ENCODE peak calls at places on chromosomes 4 and X, in four cellular contexts. E is MM.1S, Q is AG04450, T is tibial artery. F is an unnamed sample.

GRCh38 chrX:140572724-140573123 is 67.9 kb upstream of the SOX3 start:
- DNase-seq in E (peak; percentile 49), Q (no peak), T (no peak), F (no peak)

GRCh38 chr4:2260336-2261109 is 1.4 kb downstream of the MXD4 start:
- DNase-seq in E (no peak), Q (no peak), T (peak; percentile 68), F (peak; percentile 75)

GRCh38 chr4:158624889-158625478 is 46.7 kb downstream of the C4orf46 start:
- DNase-seq in E (peak; percentile 55), Q (peak; percentile 27), T (no peak), F (no peak)

GRCh38 chr4:95877636-95878035 is 37.7 kb downstream of the PDHA2 start:
- DNase-seq in E (no peak), Q (no peak), T (no peak), F (no peak)

GRCh38 chrX:49876750-49877149 is 2.5 kb upstream of the USP27X start:
- DNase-seq in E (peak; percentile 56), Q (no peak), T (no peak), F (no peak)

GRCh38 chrX:118251251-118251650 is 94.7 kb upstream of the WDR44 start:
- DNase-seq in E (no peak), Q (no peak), T (no peak), F (no peak)

GRCh38 chrX:120308558-120308957 is 2.7 kb downstream of the TMEM255A start:
- DNase-seq in E (no peak), Q (no peak), T (no peak), F (no peak)

GRCh38 chr4:88102029-88102428 is 56.4 kb downstream of the ABCG2 start:
- DNase-seq in E (no peak), Q (no peak), T (no peak), F (no peak)

GRCh38 chr4:46073778-46074177 is 50.1 kb downstream of the GABRG1 start:
- DNase-seq in E (peak; percentile 65), Q (no peak), T (no peak), F (no peak)

GRCh38 chrX:8042304-8042703 is 115.1 kb upstream of the PNPLA4 start:
- DNase-seq in E (no peak), Q (no peak), T (no peak), F (no peak)
- TF ChIP-seq CTCF in E (no peak), Q (no peak), T (no peak), F (no peak)

GRCh38 chr4:55124337-55125076 is 888 bp downstream of the KDR start:
- DNase-seq in E (no peak), Q (no peak), T (no peak), F (no peak)

GRCh38 chr4:55123791-55124190 is 1.6 kb downstream of the KDR start:
- DNase-seq in E (no peak), Q (no peak), T (no peak), F (no peak)

GRCh38 chr4:55127053-55127452 is 1.7 kb upstream of the KDR start:
- DNase-seq in E (no peak), Q (no peak), T (no peak), F (no peak)

GRCh38 chr4:55125763-55126541 is 557 bp upstream of the KDR start:
- DNase-seq in E (no peak), Q (no peak), T (peak; percentile 76), F (peak; percentile 78)

GRCh38 chr4:55125087-55125721 is at the start of gene KDR:
- DNase-seq in E (no peak), Q (no peak), T (peak; percentile 65), F (peak; percentile 73)
- H3K27ac ChIP-seq in E (no peak within 1 kb of the TSS), Q (no peak within 1 kb of the TSS), T (peak within 1 kb of the TSS; percentile 59), F (peak within 1 kb of the TSS; percentile 51)

GRCh38 chr4:37682701-37683401 is 3.3 kb downstream of the RELL1 start:
- DNase-seq in E (peak; percentile 65), Q (no peak), T (no peak), F (no peak)
- TF ChIP-seq CTCF in E (peak; percentile 33), Q (no peak), T (no peak), F (no peak)

GRCh38 chr4:124212835-124213640 is 499.5 kb downstream of the ANKRD50 start:
- DNase-seq in E (no peak), Q (no peak), T (no peak), F (no peak)
- H3K27ac ChIP-seq in E (no peak overlapping the region), Q (no peak overlapping the region), T (peak overlapping the region; percentile 62), F (peak overlapping the region; percentile 5)

GRCh38 chr4:137226221-137226620 is 306.1 kb downstream of the PCDH18 start:
- DNase-seq in E (no peak), Q (no peak), T (no peak), F (no peak)

DNA sequence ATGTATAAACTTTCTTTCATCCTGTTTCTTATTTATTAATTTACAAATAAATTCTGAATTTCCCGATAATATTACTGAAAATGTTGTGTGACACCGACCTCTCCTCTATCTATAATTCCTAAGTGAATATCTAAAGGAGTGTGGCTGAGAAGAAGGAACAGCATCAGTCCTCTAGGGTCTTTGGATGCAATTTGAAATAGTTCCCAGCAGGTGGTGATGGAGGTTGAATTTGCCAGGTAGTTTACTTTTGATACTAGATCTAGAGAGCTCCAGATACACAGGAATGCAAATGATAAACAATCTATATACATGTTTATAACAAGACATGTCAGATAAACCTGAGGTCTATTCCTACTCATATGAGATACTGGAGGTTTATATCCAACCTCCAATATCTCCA is 305.4 kb downstream of the PCDH18 start:
- DNase-seq in E (peak; percentile 42), Q (no peak), T (no peak), F (no peak)
- TF ChIP-seq CTCF in E (peak; percentile 47), Q (peak; percentile 47), T (peak; percentile 23), F (no peak)

F was measured in coronary artery.